ENCODE peak calls at places on chromosomes 12 and 14, in ten cellular contexts. E is CD8-positive, alpha-beta T cell; A is cardiac muscle cell; H is PC-3; R is CD8-positive, alpha-beta memory T cell; Z is tibial nerve; G is keratinocyte; O is sigmoid colon; Q is H9; W is DND-41. N is an unnamed sample.
A peak's percentile ranks its signal among the peaks of the same experiment; 100 is the strongest.

GRCh38 chr12:38601970-38602369 is 285.4 kb downstream of the ALG10B start:
- DNase-seq in W (no peak), E (no peak), Q (no peak), Z (no peak), R (no peak), O (no peak), H (peak; percentile 82), A (no peak), G (no peak), N (no peak)

GRCh38 chr12:123902821-123903220 is 69.8 kb downstream of the CCDC92 start:
- DNase-seq in O (no peak), Z (no peak), E (no peak), Q (no peak), W (no peak), G (no peak), H (no peak), R (no peak), A (no peak), N (no peak)

GRCh38 chr14:39491134-39491541 is 58.9 kb upstream of the FBXO33 start:
- DNase-seq in Z (no peak), W (no peak), A (peak; percentile 60), Q (no peak), R (no peak), G (no peak), H (peak; percentile 60), E (no peak), O (no peak), N (peak; percentile 12)

GRCh38 chr12:62862259-62862881 is 72.6 kb downstream of the PPM1H start:
- DNase-seq in G (no peak), W (no peak), H (peak; percentile 83), O (no peak), A (no peak), R (no peak), E (no peak), Q (no peak), Z (no peak), N (peak; percentile 64)

GRCh38 chr12:4789776-4790175 is 69.6 kb downstream of the GALNT8 start:
- DNase-seq in R (no peak), O (no peak), Z (no peak), H (no peak), W (no peak), Q (peak; percentile 14), G (no peak), E (no peak), A (no peak), N (no peak)

GRCh38 chr12:13339538-13339937 is 143.0 kb downstream of the EMP1 start:
- DNase-seq in Q (no peak), R (no peak), Z (no peak), G (peak; percentile 97), A (no peak), E (no peak), W (no peak), O (no peak), H (peak; percentile 80), N (peak; percentile 87)

GRCh38 chr12:109549613-109550309 is 23.5 kb downstream of the MMAB start:
- DNase-seq in E (no peak), O (no peak), A (no peak), Q (no peak), R (no peak), G (no peak), W (no peak), Z (no peak), H (no peak), N (no peak)

GRCh38 chr14:76591270-76591669 is 170.0 kb upstream of the VASH1 start:
- DNase-seq in W (no peak), E (no peak), Q (no peak), Z (no peak), G (no peak), R (no peak), H (no peak), A (no peak), O (peak; percentile 76), N (no peak)

GRCh38 chr14:55336691-55337090 is 65.5 kb downstream of the FBXO34 start:
- DNase-seq in G (no peak), A (no peak), E (no peak), O (no peak), Z (no peak), W (no peak), R (no peak), Q (no peak), H (no peak), N (no peak)

GRCh38 chr14:90381011-90381790 is 15.6 kb upstream of the CALM1 start:
- DNase-seq in R (no peak), Z (no peak), A (peak; percentile 41), H (no peak), W (no peak), E (no peak), G (no peak), Q (no peak), O (peak; percentile 87), N (no peak)

GRCh38 chr12:98587084-98587483 is 6.4 kb upstream of the SLC25A3 start:
- DNase-seq in Q (no peak), A (no peak), E (no peak), Z (no peak), G (no peak), O (no peak), R (no peak), W (no peak), H (no peak), N (no peak)

GRCh38 chr14:99986416-99986815 is 78.8 kb upstream of the EVL start:
- DNase-seq in H (no peak), Q (no peak), A (no peak), R (no peak), W (no peak), Z (no peak), G (no peak), E (no peak), O (no peak), N (no peak)

DNA sequence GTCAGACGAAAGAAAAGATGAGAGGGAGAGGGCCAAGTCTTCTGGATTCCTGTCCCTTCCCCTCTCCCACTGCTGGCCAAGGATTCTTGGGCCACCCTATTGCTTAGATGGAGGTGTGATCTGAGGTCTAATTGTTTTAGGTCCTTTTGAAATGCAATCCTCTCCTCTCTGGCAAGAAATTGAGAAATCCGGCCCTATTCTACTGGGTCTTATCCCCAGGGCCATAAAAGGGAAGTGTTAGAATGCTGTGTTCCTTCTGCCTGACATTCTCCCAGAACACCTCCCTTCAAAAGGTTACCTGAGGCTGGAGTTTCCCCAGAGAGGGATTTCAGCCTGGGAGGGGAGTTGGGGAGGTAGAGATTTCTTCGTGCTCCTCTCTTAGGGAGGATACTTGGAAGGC is 4.4 kb downstream of the WNT5B start:
- DNase-seq in H (no peak), W (no peak), E (no peak), R (no peak), Q (no peak), Z (no peak), O (no peak), G (no peak), A (no peak), N (no peak)
- H3K27ac ChIP-seq in H (no peak overlapping the region), W (no peak overlapping the region), E (no peak overlapping the region), R (no peak overlapping the region), Q (no peak overlapping the region), Z (no peak overlapping the region), O (peak overlapping the region; percentile 58), G (no peak overlapping the region), A (no peak overlapping the region), N (no peak overlapping the region)

DNA sequence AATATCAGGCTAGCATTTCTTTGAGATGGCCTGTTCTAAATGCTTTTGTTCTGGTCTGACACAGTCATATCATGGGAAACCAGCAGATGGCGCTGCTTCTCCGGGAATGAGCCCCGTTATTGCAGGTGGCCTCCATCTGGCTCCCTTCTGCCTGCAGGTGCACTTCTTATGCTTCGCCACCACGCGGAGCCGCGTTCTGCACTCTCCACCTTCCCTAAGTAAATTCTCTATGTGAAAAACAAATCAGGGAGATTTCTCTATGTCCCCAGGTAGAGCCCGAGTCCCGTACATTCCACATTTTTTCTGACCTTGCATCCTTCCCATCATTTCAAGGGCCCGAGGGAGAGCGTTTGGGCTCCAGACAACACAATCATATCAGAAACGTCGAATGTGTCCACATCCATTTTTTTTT is 26.2 kb downstream of the GLRX5 start:
- DNase-seq in R (peak; percentile 66), W (peak; percentile 86), E (peak; percentile 84), O (peak; percentile 87), H (peak; percentile 90), A (peak; percentile 93), Q (peak; percentile 92), Z (peak; percentile 81), G (peak; percentile 57), N (peak; percentile 81)
- H3K27ac ChIP-seq in R (no peak overlapping the region), W (no peak overlapping the region), E (no peak overlapping the region), O (no peak overlapping the region), H (no peak overlapping the region), A (no peak overlapping the region), Q (no peak overlapping the region), Z (no peak overlapping the region), G (no peak overlapping the region), N (no peak overlapping the region)

GRCh38 chr14:87908591-87908990 is 84.4 kb downstream of the GALC start:
- DNase-seq in W (no peak), Z (no peak), R (no peak), H (no peak), O (no peak), E (no peak), A (no peak), Q (no peak), G (no peak), N (no peak)
- H3K27ac ChIP-seq in W (no peak overlapping the region), Z (no peak overlapping the region), R (no peak overlapping the region), H (no peak overlapping the region), O (no peak overlapping the region), E (no peak overlapping the region), A (no peak overlapping the region), Q (no peak overlapping the region), G (no peak overlapping the region), N (no peak overlapping the region)

GRCh38 chr12:53622724-53623123 is 3.5 kb downstream of the ATF7 start:
- DNase-seq in R (no peak), H (no peak), Q (no peak), G (no peak), A (no peak), O (no peak), E (no peak), Z (no peak), W (no peak), N (no peak)

GRCh38 chr12:53616950-53617349 is 9.2 kb downstream of the ATF7 start:
- DNase-seq in W (no peak), E (no peak), Q (no peak), Z (no peak), O (no peak), A (no peak), R (no peak), G (no peak), H (no peak), N (no peak)

GRCh38 chr12:53613821-53614220 is 12.4 kb downstream of the ATF7 start:
- DNase-seq in Q (no peak), O (no peak), A (no peak), Z (no peak), E (no peak), G (no peak), H (no peak), W (no peak), R (no peak), N (peak; percentile 55)

GRCh38 chr12:53617700-53618099 is 8.5 kb downstream of the ATF7 start:
- DNase-seq in R (no peak), O (no peak), H (no peak), E (no peak), G (no peak), Z (no peak), Q (no peak), W (no peak), A (no peak), N (no peak)

DNA sequence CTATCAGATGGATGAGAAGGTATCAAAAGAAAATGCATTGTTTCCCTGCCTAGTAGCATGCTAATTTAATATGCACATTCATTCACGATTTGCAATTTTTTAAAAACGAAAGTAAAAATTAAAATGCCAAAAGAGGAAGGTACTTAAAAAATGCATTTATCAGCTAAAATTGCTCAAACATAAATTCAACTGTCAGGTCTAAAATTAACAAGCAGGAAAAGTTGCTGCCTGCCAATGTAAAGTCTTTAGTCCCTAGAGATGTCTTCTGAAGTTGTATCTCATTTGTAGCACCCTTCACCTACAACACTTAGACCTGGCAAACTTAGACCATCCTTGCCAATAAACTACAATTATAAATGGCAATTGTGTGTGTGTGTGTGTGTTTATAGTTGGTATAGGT is 7.8 kb downstream of the ATF7 start:
- DNase-seq in E (no peak), Q (no peak), A (no peak), W (no peak), O (no peak), H (no peak), G (no peak), Z (no peak), R (no peak), N (no peak)
- H3K27ac ChIP-seq in E (no peak overlapping the region), Q (no peak overlapping the region), A (no peak overlapping the region), W (no peak overlapping the region), O (peak overlapping the region; percentile 23), H (no peak overlapping the region), G (no peak overlapping the region), Z (peak overlapping the region; percentile 67), R (peak overlapping the region; percentile 18), N (peak overlapping the region; percentile 37)